ENCODE peak calls at places on chromosomes 3 and 15, in four cellular contexts. Z is epithelial cell of esophagus, S is fibroblast of mammary gland, B is thoracic aorta. K is an unnamed sample.

GRCh38 chr3:122183893-122184590 is 574 bp downstream of the CASR start:
- DNase-seq in Z (no peak), S (no peak), B (no peak), K (no peak)

GRCh38 chr15:35764661-35765519 is 218.9 kb upstream of the DPH6 start:
- DNase-seq in Z (no peak), S (no peak), B (no peak), K (no peak)

GRCh38 chr15:101316529-101316928 is 21.5 kb upstream of the SNRPA1 start:
- DNase-seq in Z (no peak), S (no peak), B (no peak), K (no peak)

GRCh38 chr3:157876556-157876955 is 229.7 kb downstream of the SHOX2 start:
- DNase-seq in Z (peak; percentile 2), S (no peak), B (no peak), K (no peak)

GRCh38 chr15:94352940-94353820 is 121.8 kb downstream of the MCTP2 start:
- DNase-seq in Z (no peak), S (peak; percentile 2), B (no peak), K (peak; percentile 92)

GRCh38 chr3:44976002-44976815 is at the start of the genes EXOSC7 and ZDHHC3:
- DNase-seq in Z (peak; percentile 95), S (peak; percentile 80), B (peak; percentile 37), K (peak; percentile 91)

GRCh38 chr15:48385431-48385830 is 54.2 kb downstream of the DUT start:
- DNase-seq in Z (peak; percentile 69), S (peak; percentile 100), B (no peak), K (peak; percentile 50)

GRCh38 chr3:196159952-196160804 is 51.0 kb downstream of the ZDHHC19 start:
- DNase-seq in Z (peak; percentile 76), S (peak; percentile 83), B (no peak), K (peak; percentile 65)

GRCh38 chr3:185724761-185725160 is 100.1 kb downstream of the IGF2BP2 start:
- DNase-seq in Z (no peak), S (peak; percentile 56), B (no peak), K (no peak)

GRCh38 chr3:126671521-126671920 is 16.6 kb upstream of the TXNRD3 start:
- DNase-seq in Z (no peak), S (no peak), B (no peak), K (no peak)

GRCh38 chr15:82063055-82063454 is 17.2 kb upstream of the MEX3B start:
- DNase-seq in Z (peak; percentile 9), S (no peak), B (no peak), K (no peak)

GRCh38 chr3:157752952-157753351 is 249.7 kb upstream of the VEPH1 start:
- DNase-seq in Z (no peak), S (no peak), B (no peak), K (no peak)

GRCh38 chr3:152185287-152185686 is 83.4 kb upstream of the MBNL1 start:
- DNase-seq in Z (no peak), S (no peak), B (no peak), K (no peak)

GRCh38 chr3:177201707-177202397 is 4.6 kb upstream of the TBL1XR1 start:
- DNase-seq in Z (peak; percentile 96), S (no peak), B (no peak), K (peak; percentile 28)

GRCh38 chr15:81865850-81866537 is 179.8 kb downstream of the MEX3B start:
- DNase-seq in Z (no peak), S (no peak), B (no peak), K (no peak)

GRCh38 chr15:48936666-48937065 is 27.1 kb downstream of the SHC4 start:
- DNase-seq in Z (no peak), S (peak; percentile 58), B (no peak), K (peak; percentile 52)

GRCh38 chr15:75353604-75354003 is 6.8 kb downstream of the NEIL1 start:
- DNase-seq in Z (no peak), S (no peak), B (no peak), K (no peak)

GRCh38 chr15:92051726-92052125 is 198.2 kb downstream of the SLCO3A1 start:
- DNase-seq in Z (no peak), S (no peak), B (no peak), K (no peak)

GRCh38 chr15:29570931-29571727 is 251.1 kb downstream of the TJP1 start:
- DNase-seq in Z (peak; percentile 36), S (no peak), B (no peak), K (peak; percentile 10)

GRCh38 chr3:18657858-18658820 is 233.0 kb upstream of the SATB1 start:
- DNase-seq in Z (peak; percentile 53), S (no peak), B (no peak), K (no peak)

GRCh38 chr15:80803580-80804525 is 24.7 kb downstream of the CEMIP start:
- DNase-seq in Z (no peak), S (no peak), B (no peak), K (no peak)

GRCh38 chr3:142976621-142977398 is 13.3 kb upstream of the PAQR9 start:
- DNase-seq in Z (peak; percentile 89), S (peak; percentile 96), B (peak; percentile 56), K (peak; percentile 87)

GRCh38 chr3:59451041-59451763 is 401.4 kb upstream of the CFAP20DC start:
- DNase-seq in Z (peak; percentile 90), S (no peak), B (no peak), K (no peak)

GRCh38 chr3:148863814-148864213 is 1.3 kb upstream of the CPA3 start:
- DNase-seq in Z (no peak), S (no peak), B (no peak), K (no peak)

GRCh38 chr3:170768334-170768801 is 101.6 kb downstream of the RPL22L1 start:
- DNase-seq in Z (no peak), S (peak; percentile 24), B (no peak), K (peak; percentile 80)

GRCh38 chr3:161559177-161559998 is 62.8 kb downstream of the OTOL1 start:
- DNase-seq in Z (peak; percentile 54), S (peak; percentile 77), B (no peak), K (peak; percentile 45)

GRCh38 chr15:40367038-40367672 is 9.1 kb downstream of the DISP2 start:
- DNase-seq in Z (no peak), S (no peak), B (no peak), K (no peak)
- TF ChIP-seq CTCF in Z (no peak), S (no peak), B (no peak), K (no peak)

GRCh38 chr3:193809106-193809505 is 216.1 kb downstream of the OPA1 start:
- DNase-seq in Z (no peak), S (no peak), B (no peak), K (no peak)

GRCh38 chr3:193814166-193814565 is 221.2 kb downstream of the OPA1 start:
- DNase-seq in Z (no peak), S (no peak), B (no peak), K (no peak)

GRCh38 chr3:193812791-193813505 is 219.9 kb downstream of the OPA1 start:
- DNase-seq in Z (no peak), S (no peak), B (no peak), K (no peak)

GRCh38 chr3:193813506-193813850 is 220.5 kb downstream of the OPA1 start:
- DNase-seq in Z (no peak), S (no peak), B (no peak), K (no peak)

DNA sequence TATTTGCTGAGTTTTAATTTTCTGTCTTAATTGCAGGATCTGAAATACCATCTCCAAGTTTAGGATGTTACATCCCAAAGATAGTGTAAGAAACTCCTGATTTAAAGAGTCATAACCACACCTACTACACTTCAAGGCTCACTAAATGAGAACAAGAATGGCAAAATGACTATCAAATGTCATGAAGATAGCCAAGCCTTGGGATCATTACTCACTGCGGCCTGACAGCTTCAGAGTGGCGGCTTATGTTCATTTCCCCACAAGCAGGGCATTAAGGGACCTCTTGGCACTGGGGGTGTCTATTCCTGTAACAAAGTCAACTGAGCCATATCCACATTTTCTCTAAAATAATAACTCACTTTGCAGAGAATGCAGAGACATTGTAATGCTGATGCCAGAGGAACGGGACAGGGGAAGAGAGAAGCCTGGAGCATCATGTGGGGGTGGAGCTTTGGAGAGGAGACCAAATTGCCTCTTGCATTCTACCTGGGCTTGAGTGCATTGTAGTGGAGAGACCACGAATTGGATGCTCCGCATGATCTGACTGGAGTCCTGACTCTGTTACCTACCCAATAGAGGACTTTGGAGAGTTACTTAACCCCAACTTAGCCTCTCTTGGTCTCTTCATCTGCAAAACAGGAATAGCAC is 219.2 kb downstream of the OPA1 start:
- DNase-seq in Z (no peak), S (no peak), B (no peak), K (no peak)
- H3K4me3 ChIP-seq in Z (no peak overlapping the region), S (no peak overlapping the region), B (no peak overlapping the region), K (no peak overlapping the region)

GRCh38 chr15:40333922-40334492 is 6.7 kb downstream of the CCDC9B start:
- DNase-seq in Z (peak; percentile 72), S (peak; percentile 39), B (peak; percentile 78), K (peak; percentile 94)
- TF ChIP-seq CTCF in Z (no peak), S (no peak), B (no peak), K (no peak)

GRCh38 chr15:25597576-25597975 is 158.8 kb upstream of the UBE3A start:
- DNase-seq in Z (no peak), S (peak; percentile 2), B (no peak), K (no peak)
- H3K4me3 ChIP-seq in Z (no peak overlapping the region), S (no peak overlapping the region), B (peak overlapping the region; percentile 47), K (no peak overlapping the region)

GRCh38 chr15:58616171-58616570 is 133.3 kb downstream of the ADAM10 start:
- DNase-seq in Z (no peak), S (peak; percentile 5), B (no peak), K (peak; percentile 54)

GRCh38 chr15:58608711-58609110 is 140.8 kb downstream of the ADAM10 start:
- DNase-seq in Z (no peak), S (no peak), B (no peak), K (no peak)

GRCh38 chr15:58608129-58608590 is 141.3 kb downstream of the ADAM10 start:
- DNase-seq in Z (peak; percentile 8), S (peak; percentile 20), B (no peak), K (peak; percentile 95)

GRCh38 chr15:58606577-58607080 is 142.9 kb downstream of the ADAM10 start:
- DNase-seq in Z (no peak), S (no peak), B (no peak), K (peak; percentile 64)

GRCh38 chr15:58611731-58612676 is 137.5 kb downstream of the ADAM10 start:
- DNase-seq in Z (no peak), S (no peak), B (no peak), K (peak; percentile 22)
- TF ChIP-seq CTCF in Z (no peak), S (no peak), B (no peak), K (no peak)

GRCh38 chr3:48301814-48302194 is 31.7 kb downstream of the SPINK8 start:
- DNase-seq in Z (peak; percentile 59), S (peak; percentile 64), B (no peak), K (peak; percentile 30)

GRCh38 chr3:48296699-48297098 is 36.8 kb downstream of the SPINK8 start:
- DNase-seq in Z (no peak), S (no peak), B (no peak), K (no peak)

GRCh38 chr3:48301020-48301813 is 32.2 kb downstream of the SPINK8 start:
- DNase-seq in Z (peak; percentile 94), S (peak; percentile 89), B (peak; percentile 74), K (peak; percentile 94)

GRCh38 chr3:48297111-48297810 is 36.2 kb downstream of the SPINK8 start:
- DNase-seq in Z (no peak), S (no peak), B (no peak), K (no peak)

DNA sequence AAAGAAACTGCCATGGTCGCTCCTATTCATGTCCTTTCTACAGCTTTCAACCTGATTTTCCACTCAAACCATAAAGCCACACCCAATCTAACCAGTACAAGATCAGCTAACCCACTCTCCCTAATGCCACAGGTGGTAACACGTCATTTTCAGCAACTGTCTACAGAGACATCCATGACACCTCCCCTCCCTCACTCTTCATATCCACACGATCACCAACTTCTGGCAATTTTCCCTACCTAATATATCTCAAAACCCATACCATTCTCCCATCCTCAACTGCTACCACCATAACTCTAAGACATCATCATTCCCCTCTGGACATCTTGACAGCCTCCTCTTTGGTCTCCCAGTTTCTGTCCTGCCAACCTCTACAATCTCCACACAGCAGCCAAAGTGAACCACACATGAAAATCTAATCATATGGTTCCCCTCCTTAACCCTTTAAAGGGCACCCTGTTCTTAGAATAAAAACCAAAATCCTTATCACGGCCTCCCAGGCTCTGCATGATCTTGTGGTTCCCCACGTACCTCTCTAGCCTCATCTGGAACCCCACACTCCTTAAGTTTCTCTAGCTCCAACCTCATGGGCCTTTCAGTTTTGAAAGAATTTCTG is 33.6 kb downstream of the SPINK8 start:
- DNase-seq in Z (no peak), S (no peak), B (no peak), K (no peak)
- H3K4me3 ChIP-seq in Z (peak overlapping the region; percentile 82), S (peak overlapping the region; percentile 68), B (peak overlapping the region; percentile 79), K (peak overlapping the region; percentile 85)